ENCODE peak calls at places on chromosomes 12 and 14, in six cellular contexts. Z, O, A, K, M and R are unnamed samples.

GRCh38 chr14:55609681-55610080 is 29.7 kb downstream of the KTN1 start:
- DNase-seq in Z (no peak), O (no peak), A (no peak), K (no peak), M (no peak), R (no peak)

GRCh38 chr12:124588689-124589318 is 21.4 kb upstream of the NCOR2 start:
- DNase-seq in Z (no peak), O (no peak), A (no peak), K (no peak), M (no peak), R (no peak)

GRCh38 chr12:75954076-75954475 is 77.5 kb downstream of the PHLDA1 start:
- DNase-seq in Z (no peak), O (no peak), A (no peak), K (peak), M (no peak), R (no peak)

GRCh38 chr14:54763761-54764160 is 138.9 kb downstream of the GCH1 start:
- DNase-seq in Z (no peak), O (no peak), A (no peak), K (no peak), M (no peak), R (no peak)

GRCh38 chr14:93073833-93074769 is 41.6 kb downstream of the ITPK1 start:
- DNase-seq in Z (no peak), O (no peak), A (no peak), K (no peak), M (no peak), R (no peak)

GRCh38 chr14:81323621-81324400 is 76.3 kb downstream of the STON2 start:
- DNase-seq in Z (no peak), O (peak), A (peak), K (peak), M (no peak), R (no peak)

GRCh38 chr12:93080994-93081809 is 152.1 kb upstream of the EEA1 start:
- DNase-seq in Z (no peak), O (peak), A (no peak), K (no peak), M (no peak), R (no peak)

GRCh38 chr12:93571854-93572711 is at the start of gene SOCS2:
- DNase-seq in Z (no peak), O (peak), A (no peak), K (no peak), M (no peak), R (no peak)

GRCh38 chr12:113330505-113330904 is 4.4 kb downstream of the SLC8B1 start:
- DNase-seq in Z (no peak), O (no peak), A (no peak), K (no peak), M (no peak), R (no peak)

GRCh38 chr12:3071710-3072109 is 5.5 kb upstream of the TSPAN9 start:
- DNase-seq in Z (no peak), O (no peak), A (no peak), K (no peak), M (no peak), R (no peak)

GRCh38 chr12:14981049-14981448 is 8.2 kb downstream of the PDE6H start:
- DNase-seq in Z (no peak), O (no peak), A (no peak), K (no peak), M (no peak), R (no peak)

GRCh38 chr12:79658221-79658620 is 32.5 kb downstream of the PAWR start:
- DNase-seq in Z (no peak), O (no peak), A (no peak), K (no peak), M (no peak), R (no peak)

GRCh38 chr12:121214855-121215745 is 5.2 kb downstream of the P2RX4 start:
- DNase-seq in Z (peak), O (no peak), A (no peak), K (peak), M (no peak), R (no peak)

GRCh38 chr14:71525663-71526246 is 406.5 kb upstream of the RGS6 start:
- DNase-seq in Z (no peak), O (no peak), A (no peak), K (no peak), M (no peak), R (no peak)

GRCh38 chr14:58171090-58171489 is 19.1 kb upstream of the ARMH4 start:
- DNase-seq in Z (peak), O (peak), A (peak), K (peak), M (no peak), R (peak)

GRCh38 chr12:45991289-45992249 is 1.2 kb upstream of the SCAF11 start:
- DNase-seq in Z (peak), O (peak), A (no peak), K (peak), M (peak), R (peak)

GRCh38 chr12:22437031-22437806 is 102.7 kb upstream of the ST8SIA1 start:
- DNase-seq in Z (no peak), O (peak), A (no peak), K (peak), M (no peak), R (no peak)

GRCh38 chr12:42129595-42130204 is 15.0 kb downstream of the GXYLT1 start:
- DNase-seq in Z (no peak), O (peak), A (no peak), K (peak), M (no peak), R (peak)

GRCh38 chr12:48981757-48982157 is 3.6 kb downstream of the WNT1 start:
- DNase-seq in Z (no peak), O (peak), A (no peak), K (no peak), M (no peak), R (no peak)

GRCh38 chr12:89524201-89525001 is at the start of gene GALNT4:
- DNase-seq in Z (peak), O (peak), A (peak), K (peak), M (peak), R (no peak)

GRCh38 chr12:89525824-89526770 is at the start of gene POC1B:
- DNase-seq in Z (peak), O (peak), A (no peak), K (peak), M (peak), R (no peak)

GRCh38 chr12:89525002-89525823 is 617 bp upstream of the GALNT4 start:
- DNase-seq in Z (no peak), O (peak), A (no peak), K (peak), M (peak), R (no peak)

GRCh38 chr12:89517648-89518047 is 6.9 kb downstream of the GALNT4 start:
- DNase-seq in Z (no peak), O (no peak), A (no peak), K (no peak), M (no peak), R (no peak)

DNA sequence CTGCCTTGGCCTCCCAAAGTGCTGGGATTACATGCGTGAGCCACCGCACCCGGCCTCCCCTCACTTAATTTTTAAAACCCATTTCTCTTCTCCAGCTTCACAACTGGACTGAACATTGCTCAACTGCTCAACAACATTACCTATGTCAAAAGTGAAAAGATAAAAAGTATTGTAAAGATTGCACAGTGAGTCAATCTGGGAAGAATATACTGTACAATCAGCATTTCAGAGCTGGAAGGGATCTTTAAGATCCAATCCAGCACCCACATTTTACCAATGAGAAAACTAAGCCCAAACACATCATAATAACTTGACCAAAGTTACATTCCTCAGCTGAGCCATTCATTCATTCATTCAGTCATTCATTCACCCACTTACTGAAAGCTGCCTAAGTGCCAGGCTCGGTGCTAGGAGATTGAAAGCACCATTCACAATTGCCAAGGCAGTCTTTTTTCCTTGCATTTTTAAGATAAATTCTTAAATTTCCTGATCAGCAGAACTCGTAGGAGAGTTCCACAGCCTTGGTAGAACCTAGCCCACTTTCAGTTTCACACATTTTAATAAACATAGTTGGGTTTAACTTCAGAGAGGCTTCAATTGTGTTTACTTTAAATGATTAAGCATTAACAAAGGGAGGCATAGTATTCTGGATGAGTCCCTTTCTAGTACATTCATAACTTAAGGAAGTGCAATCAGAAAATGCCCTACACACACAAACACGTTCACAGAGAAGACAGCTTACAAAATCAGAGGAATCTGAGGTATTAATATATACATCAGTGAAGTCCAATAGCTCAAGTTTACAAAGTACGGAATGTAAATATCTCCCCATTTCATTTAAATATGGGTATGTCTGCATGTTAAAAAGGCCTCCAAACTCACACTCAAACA is 3.0 kb downstream of the GALNT4 start:
- DNase-seq in Z (no peak), O (no peak), A (no peak), K (peak), M (no peak), R (no peak)
- H3K4me3 ChIP-seq in Z (peak), O (no peak), A (no peak), K (peak), M (no peak), R (peak)

DNA sequence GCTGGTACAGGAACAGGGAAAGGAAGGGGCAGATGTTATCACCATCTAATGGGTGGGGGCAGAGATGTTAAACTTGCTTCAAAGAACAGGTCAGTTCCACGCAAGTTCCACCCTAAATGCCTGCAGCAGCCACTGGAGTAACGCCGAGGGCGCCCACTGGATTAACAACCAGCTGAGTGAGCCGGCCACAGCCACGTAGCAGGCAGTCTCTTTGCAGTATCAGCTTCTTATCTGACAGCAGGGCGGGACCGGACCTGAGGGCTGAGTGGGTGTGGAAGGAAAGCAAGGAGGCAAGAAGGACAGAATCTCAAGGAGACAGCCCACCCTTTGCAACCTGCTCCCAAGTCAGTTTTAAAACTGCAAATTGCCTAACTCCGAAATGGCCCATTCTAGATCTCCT is 38.4 kb upstream of the FOXN3 start:
- DNase-seq in Z (no peak), O (peak), A (no peak), K (no peak), M (no peak), R (no peak)
- H3K4me3 ChIP-seq in Z (no peak), O (no peak), A (no peak), K (no peak), M (no peak), R (no peak)

DNA sequence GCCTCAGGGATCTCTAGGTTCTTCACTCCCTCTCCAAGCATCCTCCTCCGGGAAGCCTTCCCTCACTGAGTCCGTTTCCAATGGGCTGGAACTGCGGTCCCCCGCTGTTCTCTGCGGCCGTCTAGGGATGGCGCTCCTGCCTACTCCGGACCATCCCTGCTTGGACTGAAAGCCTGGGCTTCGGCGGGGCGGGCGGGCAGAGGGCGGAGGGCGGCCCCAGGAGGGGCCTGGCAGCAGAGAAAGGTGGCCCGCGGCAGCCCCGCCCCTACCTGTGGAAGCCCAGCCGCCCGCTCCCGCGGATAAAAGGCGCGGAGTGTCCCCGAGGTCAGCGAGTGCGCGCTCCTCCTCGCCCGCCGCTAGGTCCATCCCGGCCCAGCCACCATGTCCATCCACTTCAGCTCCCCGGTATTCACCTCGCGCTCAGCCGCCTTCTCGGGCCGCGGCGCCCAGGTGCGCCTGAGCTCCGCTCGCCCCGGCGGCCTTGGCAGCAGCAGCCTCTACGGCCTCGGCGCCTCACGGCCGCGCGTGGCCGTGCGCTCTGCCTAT is at the start of gene KRT7:
- DNase-seq in Z (no peak), O (peak), A (no peak), K (peak), M (no peak), R (no peak)
- H3K4me3 ChIP-seq in Z (no peak), O (no peak), A (peak), K (peak), M (no peak), R (no peak)

DNA sequence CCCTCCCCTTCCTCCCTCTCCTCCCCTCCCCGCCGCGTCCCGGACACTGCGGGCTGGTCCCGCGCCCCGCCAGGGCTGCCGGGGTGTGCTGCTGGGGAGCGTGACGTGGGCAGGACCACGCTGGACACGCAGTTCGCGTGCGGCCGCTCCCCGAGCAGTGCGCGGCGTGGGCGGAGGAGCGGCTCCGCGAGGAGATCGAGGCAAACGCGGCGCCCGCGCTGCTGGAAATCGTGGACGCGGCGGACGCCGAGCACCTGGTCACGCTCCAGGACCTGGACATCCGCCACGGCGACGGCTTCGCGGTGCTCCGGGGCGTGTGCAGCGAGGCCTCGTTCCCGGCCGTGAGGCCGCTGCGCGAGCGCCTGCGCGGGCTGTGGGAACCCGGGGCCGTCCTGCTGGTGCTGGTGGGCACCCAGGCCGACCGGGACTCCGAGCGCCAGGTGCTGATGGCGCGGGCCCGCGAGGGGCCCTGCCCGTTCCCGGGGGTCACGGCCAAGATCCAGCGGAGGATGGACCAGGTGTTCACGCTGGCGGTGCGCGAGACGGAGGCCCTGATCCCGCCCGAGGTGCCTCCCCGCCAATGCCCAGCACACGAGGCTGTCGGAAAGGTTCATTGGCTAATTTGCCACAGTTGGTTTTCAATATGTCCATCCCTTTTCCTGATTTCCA is 84.3 kb downstream of the TNFAIP2 start:
- DNase-seq in Z (no peak), O (peak), A (no peak), K (no peak), M (no peak), R (no peak)
- H3K4me3 ChIP-seq in Z (no peak), O (peak), A (peak), K (no peak), M (no peak), R (no peak)

GRCh38 chr14:88321692-88322504 is 1.2 kb downstream of the KCNK10 start:
- DNase-seq in Z (no peak), O (peak), A (no peak), K (no peak), M (no peak), R (no peak)

GRCh38 chr14:88322505-88323085 is 474 bp downstream of the KCNK10 start:
- DNase-seq in Z (no peak), O (no peak), A (no peak), K (no peak), M (no peak), R (no peak)

GRCh38 chr14:88323520-88324199 is 591 bp upstream of the KCNK10 start:
- DNase-seq in Z (no peak), O (peak), A (no peak), K (no peak), M (no peak), R (no peak)

GRCh38 chr14:88325883-88326282 is 2.8 kb upstream of the KCNK10 start:
- DNase-seq in Z (no peak), O (no peak), A (no peak), K (no peak), M (no peak), R (no peak)

DNA sequence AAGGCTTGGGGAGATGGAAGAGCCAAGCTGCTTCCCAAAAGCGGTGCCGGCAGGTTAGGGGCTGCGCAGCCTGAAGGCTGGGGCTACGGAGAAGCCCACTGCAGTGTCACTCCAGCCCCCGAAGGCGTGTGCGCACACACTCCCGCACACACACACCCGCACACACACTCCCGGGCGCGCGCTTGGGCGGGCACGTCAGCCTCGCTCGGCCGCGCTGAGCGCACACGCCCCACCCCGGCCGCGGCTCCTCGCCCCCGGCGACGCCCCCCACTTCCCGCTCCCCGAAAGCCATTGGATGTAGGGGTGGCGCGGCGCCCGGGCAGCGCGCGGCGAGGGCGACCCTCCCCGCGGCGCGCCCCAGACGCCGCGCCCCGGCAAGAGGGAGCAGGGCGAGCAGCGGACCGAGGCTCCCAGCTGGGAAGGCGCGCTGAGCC is at the start of gene KCNK10:
- DNase-seq in Z (no peak), O (no peak), A (no peak), K (no peak), M (no peak), R (no peak)
- H3K4me3 ChIP-seq in Z (peak), O (peak), A (peak), K (peak), M (no peak), R (peak)